ENCODE peak calls at places on chromosomes 6 and 20, in four cellular contexts. One of them, this sample, is unnamed. For H4K20me1, the result is how much of the 10 kb centered on the place peaks cover.

GRCh38 chr20:58025233-58025632 is 203.2 kb downstream of the ANKRD60 start:
- DNase-seq in GM12878: no peak
- DNase-seq in fibroblast of lung: no peak
- DNase-seq in HepG2: no peak
- DNase-seq in this sample: no peak

GRCh38 chr20:59123011-59123676 is 40.5 kb upstream of the ZNF831 start:
- DNase-seq in HepG2: no peak
- DNase-seq in fibroblast of lung: no peak
- DNase-seq in GM12878: no peak
- DNase-seq in this sample: no peak

GRCh38 chr6:34476462-34476861 is 10.6 kb downstream of the PACSIN1 start:
- DNase-seq in HepG2: no peak
- DNase-seq in fibroblast of lung: no peak
- DNase-seq in GM12878: no peak
- DNase-seq in this sample: no peak

GRCh38 chr20:41137412-41138216 is at the start of gene PLCG1:
- DNase-seq in fibroblast of lung: peak
- DNase-seq in GM12878: no peak
- DNase-seq in HepG2: peak
- DNase-seq in this sample: peak

GRCh38 chr6:25369450-25370086 is 90.4 kb downstream of the CARMIL1 start:
- DNase-seq in HepG2: peak
- DNase-seq in GM12878: no peak
- DNase-seq in fibroblast of lung: peak
- DNase-seq in this sample: no peak

GRCh38 chr6:100879317-100879716 is 1.8 kb downstream of the ASCC3 start:
- DNase-seq in fibroblast of lung: no peak
- DNase-seq in HepG2: no peak
- DNase-seq in GM12878: no peak
- DNase-seq in this sample: no peak

GRCh38 chr20:25253606-25254275 is 5.9 kb downstream of the PYGB start:
- DNase-seq in fibroblast of lung: peak
- DNase-seq in GM12878: no peak
- DNase-seq in HepG2: no peak
- DNase-seq in this sample: no peak

GRCh38 chr6:139776051-139776450 is 401.6 kb upstream of the CITED2 start:
- DNase-seq in HepG2: peak
- DNase-seq in fibroblast of lung: no peak
- DNase-seq in GM12878: no peak
- DNase-seq in this sample: no peak

GRCh38 chr6:114063956-114064355 is 93.0 kb upstream of the HDAC2 start:
- DNase-seq in fibroblast of lung: no peak
- DNase-seq in GM12878: no peak
- DNase-seq in HepG2: no peak
- DNase-seq in this sample: no peak

GRCh38 chr20:10660661-10661060 is 13.1 kb downstream of the JAG1 start:
- DNase-seq in fibroblast of lung: no peak
- DNase-seq in GM12878: no peak
- DNase-seq in HepG2: no peak
- DNase-seq in this sample: no peak

GRCh38 chr20:7291946-7292345 is 524.5 kb downstream of the BMP2 start:
- DNase-seq in HepG2: no peak
- DNase-seq in fibroblast of lung: no peak
- DNase-seq in GM12878: no peak
- DNase-seq in this sample: no peak

GRCh38 chr20:58420798-58421496 is 31.9 kb downstream of the VAPB start:
- DNase-seq in GM12878: no peak
- DNase-seq in fibroblast of lung: peak
- DNase-seq in HepG2: no peak
- DNase-seq in this sample: no peak

GRCh38 chr6:24358219-24358821 is 461 bp upstream of the DCDC2 start:
- DNase-seq in fibroblast of lung: no peak
- DNase-seq in HepG2: no peak
- DNase-seq in GM12878: no peak
- DNase-seq in this sample: no peak

GRCh38 chr6:24547243-24547642 is 52.5 kb downstream of the ALDH5A1 start:
- DNase-seq in GM12878: no peak
- DNase-seq in fibroblast of lung: no peak
- DNase-seq in HepG2: peak
- DNase-seq in this sample: peak

GRCh38 chr6:34575326-34575725 is 19.2 kb upstream of the SPDEF start:
- DNase-seq in HepG2: no peak
- DNase-seq in GM12878: no peak
- DNase-seq in fibroblast of lung: no peak
- DNase-seq in this sample: peak

GRCh38 chr6:128952902-128953301 is 70.0 kb downstream of the LAMA2 start:
- DNase-seq in HepG2: no peak
- DNase-seq in GM12878: no peak
- DNase-seq in fibroblast of lung: no peak
- DNase-seq in this sample: no peak

GRCh38 chr20:41466836-41467619 is 100.4 kb upstream of the EMILIN3 start:
- DNase-seq in GM12878: no peak
- DNase-seq in fibroblast of lung: no peak
- DNase-seq in HepG2: no peak
- DNase-seq in this sample: no peak

GRCh38 chr6:110529907-110530306 is 53.5 kb upstream of the SLC22A16 start:
- DNase-seq in HepG2: no peak
- DNase-seq in fibroblast of lung: peak
- DNase-seq in GM12878: no peak
- DNase-seq in this sample: no peak

GRCh38 chr6:111759836-111760785 is 113.1 kb downstream of the FYN start:
- DNase-seq in HepG2: no peak
- DNase-seq in fibroblast of lung: peak
- DNase-seq in GM12878: no peak
- DNase-seq in this sample: peak

GRCh38 chr20:49832632-49833327 is 20.2 kb downstream of the SLC9A8 start:
- DNase-seq in fibroblast of lung: peak
- DNase-seq in GM12878: no peak
- DNase-seq in HepG2: peak
- DNase-seq in this sample: no peak

GRCh38 chr6:17820055-17820454 is 113.3 kb upstream of the NUP153 start:
- DNase-seq in HepG2: peak
- DNase-seq in GM12878: no peak
- DNase-seq in fibroblast of lung: peak
- DNase-seq in this sample: peak

GRCh38 chr6:81166770-81167169 is 585.7 kb downstream of the TENT5A start:
- DNase-seq in GM12878: no peak
- DNase-seq in fibroblast of lung: peak
- DNase-seq in HepG2: no peak
- DNase-seq in this sample: no peak

GRCh38 chr6:21665101-21665435 is 71.5 kb downstream of the SOX4 start:
- DNase-seq in HepG2: no peak
- DNase-seq in fibroblast of lung: no peak
- DNase-seq in GM12878: no peak
- DNase-seq in this sample: no peak

GRCh38 chr20:38395165-38395564 is 40.0 kb downstream of the SNHG17 start:
- DNase-seq in GM12878: no peak
- DNase-seq in HepG2: no peak
- DNase-seq in fibroblast of lung: no peak
- DNase-seq in this sample: no peak

GRCh38 chr20:24908642-24909041 is 40.4 kb upstream of the CST7 start:
- DNase-seq in GM12878: no peak
- DNase-seq in fibroblast of lung: no peak
- DNase-seq in HepG2: no peak
- DNase-seq in this sample: no peak

GRCh38 chr6:18680842-18681241 is 293.7 kb downstream of the RNF144B start:
- DNase-seq in fibroblast of lung: no peak
- DNase-seq in GM12878: no peak
- DNase-seq in HepG2: peak
- DNase-seq in this sample: peak

DNA sequence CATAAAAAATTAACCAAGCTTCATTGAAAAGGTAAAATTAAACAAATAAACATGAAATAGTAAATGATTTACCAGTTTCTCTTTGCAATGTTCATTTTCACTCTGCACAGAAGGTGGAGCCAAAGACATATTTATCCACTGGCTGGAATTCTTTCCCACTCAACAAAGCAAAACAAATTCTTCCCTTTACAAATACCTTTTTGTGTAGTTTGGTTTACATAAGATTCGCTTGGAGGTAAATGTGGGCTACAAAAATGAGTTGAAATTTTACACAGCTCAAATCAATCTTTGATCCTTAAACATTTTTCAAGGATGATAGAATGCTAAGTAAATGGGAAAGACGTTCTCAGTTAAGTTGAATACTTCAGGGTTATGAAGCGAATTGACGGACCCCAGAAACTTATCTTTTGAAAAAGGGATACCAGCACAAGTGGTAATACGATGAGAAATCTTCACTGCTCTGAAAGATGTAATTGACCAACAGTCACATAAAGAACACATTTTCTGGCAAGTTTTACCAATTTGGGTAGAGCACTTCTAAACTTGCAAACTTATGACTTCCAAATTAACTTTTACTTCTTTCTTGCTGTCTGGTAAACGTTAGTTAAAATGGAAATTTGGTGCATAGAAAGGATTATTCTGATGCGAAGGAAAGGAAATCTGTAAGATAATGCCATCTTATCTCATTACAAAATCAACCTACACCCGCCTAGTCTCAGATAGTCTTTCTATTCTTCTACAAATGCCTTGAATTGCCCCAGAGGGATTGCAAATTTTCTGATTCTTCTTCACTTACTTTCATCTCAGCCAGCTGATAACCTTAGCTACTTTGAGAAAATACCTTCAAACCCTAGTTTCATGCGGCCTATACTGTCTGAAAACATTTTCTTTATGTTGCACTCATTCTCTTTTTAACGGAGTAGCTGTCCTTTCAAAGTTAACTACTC is 4.7 kb upstream of the GJA1 start:
- DNase-seq in GM12878: no peak
- DNase-seq in fibroblast of lung: peak
- DNase-seq in HepG2: peak
- DNase-seq in this sample: no peak
- H3K9ac ChIP-seq in GM12878: no peak
- H3K9ac ChIP-seq in fibroblast of lung: no peak
- H3K9ac ChIP-seq in HepG2: no peak
- H3K9ac ChIP-seq in this sample: no peak

GRCh38 chr20:4689224-4689623 is 32.5 kb upstream of the PRND start:
- DNase-seq in GM12878: no peak
- DNase-seq in fibroblast of lung: no peak
- DNase-seq in HepG2: no peak
- DNase-seq in this sample: no peak
- H3K4me2 ChIP-seq in GM12878: no peak
- H3K4me2 ChIP-seq in fibroblast of lung: no peak
- H3K4me2 ChIP-seq in HepG2: no peak
- H3K4me2 ChIP-seq in this sample: no peak

DNA sequence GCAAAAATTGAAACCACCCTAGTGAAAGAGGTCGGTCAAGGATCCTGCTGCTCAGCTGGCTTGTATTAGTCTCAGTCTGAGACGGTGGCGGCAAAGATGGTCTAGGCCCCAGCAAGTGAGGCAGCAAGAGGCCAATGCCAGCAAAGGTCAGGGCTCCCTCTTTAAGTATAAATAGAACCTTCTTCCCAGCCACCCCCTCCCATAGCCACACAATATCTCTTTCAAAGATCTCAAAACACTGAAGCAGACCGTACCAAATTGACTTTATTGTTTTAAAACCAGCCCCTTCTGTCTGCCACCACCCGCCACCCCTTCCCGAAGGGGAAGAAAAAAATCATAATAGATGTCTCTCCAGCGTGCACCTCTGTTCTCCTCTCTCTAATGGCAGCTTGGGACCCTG is 140.5 kb downstream of the EYA2 start:
- DNase-seq in HepG2: no peak
- DNase-seq in fibroblast of lung: no peak
- DNase-seq in GM12878: no peak
- DNase-seq in this sample: no peak
- H4K20me1 ChIP-seq in HepG2: under half
- H4K20me1 ChIP-seq in fibroblast of lung: under half
- H4K20me1 ChIP-seq in GM12878: under half
- H4K20me1 ChIP-seq in this sample: under half

GRCh38 chr20:32029561-32029960 is 19.3 kb downstream of the CCM2L start:
- DNase-seq in GM12878: no peak
- DNase-seq in fibroblast of lung: no peak
- DNase-seq in HepG2: no peak
- DNase-seq in this sample: no peak

GRCh38 chr20:32027653-32028052 is 17.4 kb downstream of the CCM2L start:
- DNase-seq in GM12878: no peak
- DNase-seq in HepG2: no peak
- DNase-seq in fibroblast of lung: no peak
- DNase-seq in this sample: no peak

GRCh38 chr20:32034581-32035397 is 17.3 kb upstream of the HCK start:
- DNase-seq in HepG2: no peak
- DNase-seq in fibroblast of lung: no peak
- DNase-seq in GM12878: no peak
- DNase-seq in this sample: peak

GRCh38 chr20:32028647-32029372 is 18.6 kb downstream of the CCM2L start:
- DNase-seq in fibroblast of lung: no peak
- DNase-seq in HepG2: peak
- DNase-seq in GM12878: no peak
- DNase-seq in this sample: no peak

GRCh38 chr20:32031007-32031958 is 20.8 kb upstream of the HCK start:
- DNase-seq in GM12878: no peak
- DNase-seq in HepG2: peak
- DNase-seq in fibroblast of lung: peak
- DNase-seq in this sample: peak
- H3K9ac ChIP-seq in GM12878: peak
- H3K9ac ChIP-seq in HepG2: no peak
- H3K9ac ChIP-seq in fibroblast of lung: no peak
- H3K9ac ChIP-seq in this sample: peak

DNA sequence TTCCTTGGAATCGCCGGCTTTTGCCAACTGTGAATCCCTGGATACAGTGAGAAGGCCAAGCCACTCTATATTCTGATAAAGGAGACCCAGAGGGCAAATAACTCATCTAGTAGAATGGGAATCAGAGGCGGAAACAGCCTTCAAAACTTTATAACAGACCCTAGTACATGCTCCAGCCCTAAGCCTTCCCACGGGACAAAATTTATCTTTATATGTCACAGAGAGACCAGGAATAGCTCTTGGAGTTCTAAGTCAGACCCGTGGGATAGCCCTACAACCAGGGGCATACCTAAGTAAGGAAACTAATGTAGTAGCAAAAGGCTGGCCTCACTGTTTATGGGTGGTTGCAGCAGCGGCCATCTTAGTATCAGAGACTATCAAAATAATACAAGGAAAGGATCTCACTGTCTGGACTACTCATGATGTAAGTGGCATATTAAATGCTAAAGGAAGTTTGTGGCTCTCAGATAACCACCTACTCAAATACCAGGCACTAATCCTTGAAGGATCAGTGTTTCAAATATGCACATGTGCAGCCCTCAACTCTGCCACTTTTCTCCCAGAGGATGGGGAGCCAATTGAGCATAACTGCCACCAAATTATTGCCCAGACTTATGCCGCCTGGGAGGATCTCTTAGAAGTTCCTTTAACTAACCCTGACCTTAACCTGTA is 29.5 kb downstream of the CEP85L start:
- DNase-seq in GM12878: no peak
- DNase-seq in HepG2: no peak
- DNase-seq in fibroblast of lung: no peak
- DNase-seq in this sample: no peak
- H3K4me2 ChIP-seq in GM12878: no peak
- H3K4me2 ChIP-seq in HepG2: no peak
- H3K4me2 ChIP-seq in fibroblast of lung: no peak
- H3K4me2 ChIP-seq in this sample: no peak

GRCh38 chr6:156789081-156789943 is 12.1 kb downstream of the ARID1B start:
- DNase-seq in fibroblast of lung: no peak
- DNase-seq in HepG2: no peak
- DNase-seq in GM12878: no peak
- DNase-seq in this sample: no peak
- H4K20me1 ChIP-seq in fibroblast of lung: under half
- H4K20me1 ChIP-seq in HepG2: under half
- H4K20me1 ChIP-seq in GM12878: under half
- H4K20me1 ChIP-seq in this sample: half or more

GRCh38 chr6:7656355-7656754 is 66.4 kb downstream of the SNRNP48 start:
- DNase-seq in GM12878: no peak
- DNase-seq in HepG2: peak
- DNase-seq in fibroblast of lung: no peak
- DNase-seq in this sample: no peak
- H3K9ac ChIP-seq in GM12878: no peak
- H3K9ac ChIP-seq in HepG2: no peak
- H3K9ac ChIP-seq in fibroblast of lung: no peak
- H3K9ac ChIP-seq in this sample: no peak

This sample was measured in Karpas-422.